ENCODE peak calls at places on chromosomes 16 and 17, in eight cellular contexts. H, V, M, U, C, D, Y and K are unnamed samples.

GRCh38 chr17:42000399-42001076 is 16.7 kb downstream of the DNAJC7 start:
- DNase-seq in V (no peak), Y (no peak), C (no peak), H (no peak), U (no peak), D (no peak), M (no peak), K (no peak)

GRCh38 chr16:82633964-82634600 is 7.3 kb downstream of the CDH13 start:
- DNase-seq in H (no peak), M (no peak), C (no peak), U (no peak), Y (peak; percentile 87), V (peak; percentile 44), D (peak; percentile 37), K (no peak)

GRCh38 chr17:13353590-13353989 is 248.1 kb downstream of the HS3ST3A1 start:
- DNase-seq in Y (no peak), H (no peak), C (no peak), D (no peak), U (no peak), M (no peak), V (no peak), K (no peak)

GRCh38 chr17:44345497-44346026 is 460 bp downstream of the GRN start:
- DNase-seq in M (peak; percentile 58), C (peak; percentile 61), V (peak; percentile 68), H (peak; percentile 32), U (no peak), D (peak; percentile 56), Y (peak; percentile 70), K (no peak)

GRCh38 chr16:10151718-10152117 is 30.5 kb downstream of the GRIN2A start:
- DNase-seq in Y (no peak), C (no peak), M (no peak), U (no peak), V (no peak), H (no peak), D (no peak), K (no peak)

GRCh38 chr17:17200831-17201230 is 5.3 kb downstream of the PLD6 start:
- DNase-seq in U (no peak), V (peak; percentile 79), M (no peak), H (no peak), D (peak; percentile 30), Y (no peak), C (no peak), K (no peak)

GRCh38 chr16:84913315-84913714 is 93.5 kb downstream of the CRISPLD2 start:
- DNase-seq in M (peak; percentile 81), V (no peak), U (no peak), Y (no peak), H (no peak), D (no peak), C (no peak), K (no peak)

GRCh38 chr17:5362162-5362811 is 57.2 kb downstream of the NUP88 start:
- DNase-seq in C (no peak), V (no peak), Y (no peak), D (no peak), M (no peak), U (no peak), H (no peak), K (no peak)

GRCh38 chr17:64099543-64099942 is 30.4 kb downstream of the ERN1 start:
- DNase-seq in H (no peak), D (no peak), C (no peak), U (no peak), Y (no peak), V (no peak), M (no peak), K (no peak)

GRCh38 chr17:15263206-15263579 is 1.9 kb downstream of the PMP22 start:
- DNase-seq in U (peak; percentile 76), C (no peak), V (peak; percentile 80), H (no peak), D (peak; percentile 90), Y (peak; percentile 62), M (peak; percentile 91), K (no peak)

GRCh38 chr17:73455050-73455687 is 143.4 kb upstream of the CDC42EP4 start:
- DNase-seq in H (no peak), V (no peak), U (peak; percentile 73), M (no peak), Y (no peak), D (no peak), C (no peak), K (no peak)

GRCh38 chr16:51416921-51417320 is 265.9 kb upstream of the SALL1 start:
- DNase-seq in V (peak; percentile 54), C (no peak), D (peak; percentile 62), U (no peak), M (no peak), Y (no peak), H (no peak), K (peak; percentile 12)

GRCh38 chr17:42538482-42538881 is 2.4 kb downstream of the NAGLU start:
- DNase-seq in Y (no peak), U (no peak), C (no peak), V (no peak), D (no peak), M (no peak), H (no peak), K (no peak)

GRCh38 chr16:26644912-26645543 is 421.7 kb upstream of the C16orf82 start:
- DNase-seq in V (no peak), Y (no peak), U (no peak), H (no peak), M (no peak), D (no peak), C (no peak), K (no peak)

GRCh38 chr17:321386-321941 is 31.1 kb downstream of the RPH3AL start:
- DNase-seq in M (no peak), V (no peak), Y (no peak), H (no peak), D (no peak), U (no peak), C (no peak), K (no peak)

GRCh38 chr16:75318737-75319136 is 67.3 kb upstream of the BCAR1 start:
- DNase-seq in D (no peak), V (no peak), C (no peak), M (no peak), U (no peak), Y (no peak), H (no peak), K (no peak)

GRCh38 chr16:2475413-2476344 is 752 bp downstream of the TBC1D24 start:
- DNase-seq in M (no peak), U (no peak), Y (no peak), H (no peak), C (no peak), D (no peak), V (no peak), K (no peak)

GRCh38 chr16:2473425-2473926 is 1.5 kb upstream of the TBC1D24 start:
- DNase-seq in U (no peak), V (no peak), C (no peak), M (no peak), Y (no peak), D (no peak), H (no peak), K (no peak)

GRCh38 chr16:2474877-2475412 is at the start of gene TBC1D24:
- DNase-seq in C (peak; percentile 42), V (peak; percentile 80), M (peak; percentile 71), Y (peak; percentile 82), H (peak; percentile 43), U (peak; percentile 79), D (peak; percentile 71), K (no peak)

GRCh38 chr16:2472885-2473284 is 1.8 kb downstream of the NTN3 start:
- DNase-seq in V (no peak), H (no peak), U (no peak), M (no peak), C (no peak), Y (no peak), D (no peak), K (no peak)

GRCh38 chr16:2473999-2474876 is 689 bp upstream of the TBC1D24 start:
- DNase-seq in Y (peak; percentile 44), H (no peak), M (no peak), C (no peak), U (no peak), D (no peak), V (peak; percentile 38), K (no peak)
- TF ChIP-seq CTCF in Y (peak; percentile 38), H (peak; percentile 1), M (no peak), C (peak; percentile 13), U (no peak), D (peak; percentile 25), V (peak; percentile 9), K (peak; percentile 2)

DNA sequence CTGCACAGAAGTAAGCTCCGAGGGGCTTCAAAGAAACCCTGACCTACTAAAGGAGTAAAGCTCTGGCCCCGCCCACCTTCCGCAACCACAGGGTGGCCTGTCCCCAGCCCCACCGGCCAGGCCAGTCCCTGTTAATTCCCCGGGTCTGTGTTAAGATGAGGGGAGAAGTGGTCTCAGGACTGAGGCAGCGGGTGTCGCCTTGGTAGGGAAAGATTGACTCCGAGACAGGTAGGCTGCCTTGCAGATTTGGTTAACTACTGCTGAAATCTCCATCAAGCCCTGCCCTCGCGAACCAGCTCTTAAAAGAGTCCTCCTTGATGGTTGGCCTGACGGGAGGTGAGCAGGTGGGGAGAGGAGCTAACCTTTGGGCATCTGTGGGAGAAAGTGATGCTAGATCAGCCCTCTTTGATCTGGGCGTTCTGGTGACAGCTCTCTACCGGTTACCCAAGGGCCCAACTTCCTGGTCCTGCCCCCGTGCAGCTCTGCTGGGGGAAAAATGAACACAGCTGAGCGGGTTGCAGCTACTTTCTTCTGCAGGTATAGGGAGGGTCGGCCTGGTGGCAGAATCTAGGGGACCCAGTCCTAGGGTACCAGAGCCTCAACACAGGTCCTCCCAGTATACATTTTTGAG is 2.8 kb downstream of the SHISA9 start:
- DNase-seq in U (no peak), C (no peak), D (no peak), M (no peak), H (no peak), Y (no peak), V (no peak), K (no peak)
- H3K4me3 ChIP-seq in U (no peak overlapping the region), C (peak overlapping the region; percentile 61), D (no peak overlapping the region), M (no peak overlapping the region), H (no peak overlapping the region), Y (no peak overlapping the region), V (no peak overlapping the region), K (no peak overlapping the region)

GRCh38 chr16:8899709-8900317 is 17.7 kb downstream of the LITAFD start:
- DNase-seq in M (no peak), U (no peak), D (no peak), C (no peak), H (no peak), V (no peak), Y (no peak), K (no peak)
- TF ChIP-seq CTCF in M (no peak), U (no peak), D (no peak), C (no peak), H (no peak), V (no peak), Y (no peak), K (no peak)

DNA sequence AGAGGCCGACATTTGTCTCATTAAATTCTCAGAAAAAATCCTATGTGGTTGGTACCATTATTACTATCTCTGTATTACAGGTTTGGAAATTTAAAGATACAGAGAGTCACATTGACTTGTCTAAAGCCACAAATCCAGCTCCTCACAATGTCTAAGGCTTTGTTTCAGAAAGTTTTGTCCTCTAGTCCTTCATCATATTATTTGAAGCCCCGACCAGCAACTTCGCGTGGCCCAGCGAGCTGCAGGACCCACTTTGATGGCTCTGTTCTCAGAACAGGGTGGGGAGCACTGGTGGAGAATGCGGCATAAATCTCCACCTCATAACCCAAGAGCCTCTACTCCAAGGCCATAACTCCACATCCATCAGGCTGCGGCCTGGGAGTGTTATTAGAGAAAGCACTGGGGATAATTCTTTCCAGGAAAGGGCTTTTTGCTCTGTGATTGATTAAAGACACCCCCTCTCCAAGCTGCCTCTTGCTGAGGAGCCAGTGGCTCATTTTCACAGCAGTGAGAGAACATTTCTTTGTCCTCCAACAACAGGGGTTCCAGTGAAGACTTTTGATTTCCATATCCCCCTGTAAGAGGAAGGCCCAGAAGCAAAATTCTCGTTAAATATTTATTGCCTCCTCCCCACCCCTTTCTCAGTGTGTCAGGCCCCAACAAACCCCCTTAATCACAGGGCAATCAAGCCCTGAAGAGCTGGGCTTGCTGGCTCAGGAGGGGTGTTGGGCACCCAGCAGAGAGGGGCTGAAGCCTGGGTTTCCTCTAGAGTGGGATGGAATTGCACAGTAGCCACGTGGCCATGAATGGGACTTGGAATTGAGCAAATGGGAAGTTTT is 113.7 kb upstream of the CDH11 start:
- DNase-seq in V (no peak), Y (no peak), H (no peak), C (no peak), U (no peak), M (no peak), D (no peak), K (no peak)
- H3K4me3 ChIP-seq in V (no peak overlapping the region), Y (no peak overlapping the region), H (no peak overlapping the region), C (no peak overlapping the region), U (no peak overlapping the region), M (no peak overlapping the region), D (no peak overlapping the region), K (no peak overlapping the region)